ENCODE peak calls at places on chromosome 13, in five cellular contexts. One of them, this sample, is unnamed.

GRCh38 chr13:112103260-112103843 is 36.4 kb downstream of the SOX1 start:
- DNase-seq in prostate gland: no peak
- DNase-seq in GM13977: no peak
- DNase-seq in H9: no peak
- DNase-seq in hepatocyte: no peak
- DNase-seq in this sample: no peak

GRCh38 chr13:19117913-19118739 is 63.5 kb downstream of the TUBA3C start:
- DNase-seq in prostate gland: no peak
- DNase-seq in GM13977: no peak
- DNase-seq in H9: no peak
- DNase-seq in hepatocyte: no peak
- DNase-seq in this sample: no peak

GRCh38 chr13:91058066-91058465 is 289.4 kb upstream of the MIR17HG start:
- DNase-seq in prostate gland: no peak
- DNase-seq in GM13977: no peak
- DNase-seq in H9: peak
- DNase-seq in hepatocyte: peak
- DNase-seq in this sample: no peak

GRCh38 chr13:42981317-42981716 is 10.7 kb downstream of the EPSTI1 start:
- DNase-seq in prostate gland: no peak
- DNase-seq in GM13977: no peak
- DNase-seq in H9: no peak
- DNase-seq in hepatocyte: no peak
- DNase-seq in this sample: no peak

GRCh38 chr13:64847767-64848166 is 2382.4 kb downstream of the PCDH9 start:
- DNase-seq in prostate gland: no peak
- DNase-seq in GM13977: no peak
- DNase-seq in H9: no peak
- DNase-seq in hepatocyte: no peak
- DNase-seq in this sample: no peak

GRCh38 chr13:84917252-84917878 is 881.9 kb downstream of the SLITRK6 start:
- DNase-seq in prostate gland: no peak
- DNase-seq in GM13977: peak
- DNase-seq in H9: no peak
- DNase-seq in hepatocyte: peak
- DNase-seq in this sample: no peak

GRCh38 chr13:75101997-75102720 is 379.8 kb downstream of the TBC1D4 start:
- DNase-seq in prostate gland: no peak
- DNase-seq in GM13977: no peak
- DNase-seq in H9: peak
- DNase-seq in hepatocyte: no peak
- DNase-seq in this sample: peak

GRCh38 chr13:54402495-54402894 is 1373.9 kb downstream of the OLFM4 start:
- DNase-seq in prostate gland: no peak
- DNase-seq in GM13977: no peak
- DNase-seq in H9: no peak
- DNase-seq in hepatocyte: no peak
- DNase-seq in this sample: no peak

GRCh38 chr13:40464349-40464748 is 202.1 kb downstream of the FOXO1 start:
- DNase-seq in prostate gland: no peak
- DNase-seq in GM13977: no peak
- DNase-seq in H9: no peak
- DNase-seq in hepatocyte: no peak
- DNase-seq in this sample: no peak

GRCh38 chr13:22489771-22490170 is 691.0 kb upstream of the SGCG start:
- DNase-seq in prostate gland: no peak
- DNase-seq in GM13977: no peak
- DNase-seq in H9: no peak
- DNase-seq in hepatocyte: no peak
- DNase-seq in this sample: no peak

GRCh38 chr13:80712026-80712425 is 371.1 kb upstream of the SPRY2 start:
- DNase-seq in prostate gland: no peak
- DNase-seq in GM13977: no peak
- DNase-seq in H9: no peak
- DNase-seq in hepatocyte: no peak
- DNase-seq in this sample: no peak

GRCh38 chr13:113142876-113143275 is 15.6 kb upstream of the PROZ start:
- DNase-seq in prostate gland: no peak
- DNase-seq in GM13977: no peak
- DNase-seq in H9: peak
- DNase-seq in hepatocyte: no peak
- DNase-seq in this sample: no peak

GRCh38 chr13:26377038-26377437 is 123.1 kb downstream of the CDK8 start:
- DNase-seq in prostate gland: no peak
- DNase-seq in GM13977: no peak
- DNase-seq in H9: peak
- DNase-seq in hepatocyte: peak
- DNase-seq in this sample: peak
- TF ChIP-seq CTCF in prostate gland: no peak
- TF ChIP-seq CTCF in GM13977: peak
- TF ChIP-seq CTCF in H9: peak
- TF ChIP-seq CTCF in hepatocyte: peak
- TF ChIP-seq CTCF in this sample: peak

DNA sequence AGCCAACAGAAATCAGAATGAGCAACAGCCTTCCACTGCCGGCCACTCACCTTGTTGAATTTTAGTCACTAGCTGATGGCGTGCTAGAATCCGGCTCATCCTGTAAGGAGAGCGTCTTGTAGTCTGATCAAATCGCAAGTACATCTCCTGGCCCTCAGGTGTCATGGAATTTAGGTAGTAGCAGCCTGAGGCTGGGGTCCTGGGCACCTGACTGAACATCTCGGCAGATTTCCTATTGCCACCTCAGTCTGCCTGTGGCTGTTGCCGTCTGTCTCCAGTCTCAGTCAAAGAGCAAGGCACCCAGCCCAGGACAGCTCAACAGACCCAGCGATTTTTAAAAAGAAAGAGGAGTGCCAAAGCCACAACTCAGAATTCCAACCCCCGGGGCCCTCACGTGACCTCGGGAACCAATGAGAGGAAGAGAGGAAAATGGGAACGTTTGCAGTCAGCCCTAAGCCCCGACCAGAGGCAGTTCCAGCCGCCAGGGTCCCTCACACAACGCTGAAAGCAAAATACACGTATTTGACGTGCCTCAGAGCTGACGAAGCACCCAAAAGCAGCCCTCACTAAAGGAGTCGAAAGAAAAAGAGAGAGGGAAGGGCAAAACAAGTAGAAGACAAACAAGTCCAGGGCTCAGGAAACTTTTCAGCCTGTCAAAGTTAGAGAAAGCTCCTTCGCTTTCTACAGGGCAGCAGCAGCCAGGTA is at the start of gene STARD13:
- DNase-seq in prostate gland: peak
- DNase-seq in GM13977: peak
- DNase-seq in H9: peak
- DNase-seq in hepatocyte: peak
- DNase-seq in this sample: peak
- TF ChIP-seq CTCF in prostate gland: peak
- TF ChIP-seq CTCF in GM13977: no peak
- TF ChIP-seq CTCF in H9: peak
- TF ChIP-seq CTCF in hepatocyte: peak
- TF ChIP-seq CTCF in this sample: no peak

DNA sequence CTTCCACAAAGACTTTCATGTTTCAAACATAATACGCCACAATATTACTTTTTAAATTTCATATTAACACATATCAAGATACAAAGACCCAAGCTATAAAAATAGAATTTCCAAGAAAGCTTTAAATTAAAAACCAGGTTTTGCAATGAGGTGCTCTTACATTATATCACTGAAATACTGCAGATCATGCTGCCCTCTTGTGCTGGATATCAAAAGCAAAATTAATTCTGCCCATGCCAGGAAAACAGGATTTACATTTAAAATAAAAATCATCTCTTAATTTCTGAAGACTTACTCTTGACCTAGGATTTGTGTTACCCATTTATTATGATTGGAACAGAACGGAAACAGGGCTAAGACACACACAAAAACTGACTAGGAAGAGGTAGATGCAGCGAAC is 145.0 kb downstream of the ABCC4 start:
- DNase-seq in prostate gland: no peak
- DNase-seq in GM13977: no peak
- DNase-seq in H9: no peak
- DNase-seq in hepatocyte: no peak
- DNase-seq in this sample: no peak
- TF ChIP-seq CTCF in prostate gland: peak
- TF ChIP-seq CTCF in GM13977: no peak
- TF ChIP-seq CTCF in H9: peak
- TF ChIP-seq CTCF in hepatocyte: peak
- TF ChIP-seq CTCF in this sample: no peak

GRCh38 chr13:106383791-106384190 is 151.7 kb downstream of the EFNB2 start:
- DNase-seq in prostate gland: no peak
- DNase-seq in GM13977: no peak
- DNase-seq in H9: no peak
- DNase-seq in hepatocyte: no peak
- DNase-seq in this sample: no peak

GRCh38 chr13:106385669-106386068 is 149.8 kb downstream of the EFNB2 start:
- DNase-seq in prostate gland: no peak
- DNase-seq in GM13977: no peak
- DNase-seq in H9: no peak
- DNase-seq in hepatocyte: no peak
- DNase-seq in this sample: no peak

GRCh38 chr13:106384516-106384915 is 150.9 kb downstream of the EFNB2 start:
- DNase-seq in prostate gland: no peak
- DNase-seq in GM13977: no peak
- DNase-seq in H9: no peak
- DNase-seq in hepatocyte: no peak
- DNase-seq in this sample: no peak

GRCh38 chr13:106381083-106381482 is 154.4 kb downstream of the EFNB2 start:
- DNase-seq in prostate gland: no peak
- DNase-seq in GM13977: no peak
- DNase-seq in H9: no peak
- DNase-seq in hepatocyte: peak
- DNase-seq in this sample: no peak

DNA sequence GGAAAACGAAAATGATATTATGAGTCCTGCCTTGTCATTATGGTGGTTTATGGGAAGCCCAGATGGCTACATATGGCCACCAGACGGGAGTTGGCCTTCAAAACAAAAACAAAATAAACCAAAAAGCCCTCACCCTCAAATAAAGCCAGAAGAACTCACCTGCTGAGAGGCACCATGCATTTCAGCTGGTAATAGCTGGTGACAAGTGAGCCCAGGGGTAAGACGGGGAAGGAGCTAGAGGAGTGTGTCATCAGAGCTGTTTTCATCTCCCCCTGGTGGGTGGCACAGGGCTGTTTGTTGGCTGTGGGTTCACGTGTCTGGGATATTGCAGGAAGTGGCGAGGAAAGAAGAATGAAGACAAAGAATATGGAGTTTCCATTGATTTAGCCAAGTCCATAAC is 152.9 kb downstream of the EFNB2 start:
- DNase-seq in prostate gland: no peak
- DNase-seq in GM13977: no peak
- DNase-seq in H9: no peak
- DNase-seq in hepatocyte: no peak
- DNase-seq in this sample: no peak
- TF ChIP-seq CTCF in prostate gland: no peak
- TF ChIP-seq CTCF in GM13977: no peak
- TF ChIP-seq CTCF in H9: peak
- TF ChIP-seq CTCF in hepatocyte: no peak
- TF ChIP-seq CTCF in this sample: no peak

DNA sequence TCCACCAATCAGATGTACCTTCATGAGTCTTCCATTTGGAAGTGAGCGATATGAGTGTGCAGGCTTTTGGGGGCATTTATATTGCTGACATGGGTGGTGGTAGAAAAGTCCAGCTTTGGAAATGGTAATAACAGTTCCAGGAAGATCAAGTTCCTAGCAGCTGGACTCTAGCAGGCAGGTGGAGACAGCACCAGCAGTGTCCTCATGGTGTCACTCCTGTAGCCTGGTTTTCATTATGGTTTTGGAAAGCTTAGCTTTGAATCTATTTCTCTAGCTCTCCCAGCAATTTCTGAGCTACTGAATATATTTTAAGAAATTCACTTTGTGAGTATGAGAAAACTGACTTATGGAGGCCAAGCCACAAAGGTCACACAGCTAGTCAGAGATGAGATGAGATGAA is 523.2 kb upstream of the HTR2A start:
- DNase-seq in prostate gland: no peak
- DNase-seq in GM13977: no peak
- DNase-seq in H9: no peak
- DNase-seq in hepatocyte: no peak
- DNase-seq in this sample: no peak
- TF ChIP-seq CTCF in prostate gland: no peak
- TF ChIP-seq CTCF in GM13977: no peak
- TF ChIP-seq CTCF in H9: no peak
- TF ChIP-seq CTCF in hepatocyte: peak
- TF ChIP-seq CTCF in this sample: no peak

This sample was measured in glutamatergic neuron.